ENCODE peak calls at places on chromosomes 5 and 9, in four cellular contexts. One of them, this sample, is unnamed.

GRCh38 chr9:133527444-133527920 is 2.7 kb upstream of the MYMK start:
- DNase-seq in H1: no peak
- DNase-seq in HepG2: no peak
- DNase-seq in K562: no peak
- DNase-seq in this sample: no peak

GRCh38 chr5:140116716-140117115 is 2.8 kb downstream of the PURA start:
- DNase-seq in HepG2: no peak
- DNase-seq in H1: no peak
- DNase-seq in K562: peak
- DNase-seq in this sample: no peak

GRCh38 chr9:113125636-113126035 is 25.2 kb upstream of the SLC31A2 start:
- DNase-seq in H1: no peak
- DNase-seq in K562: no peak
- DNase-seq in HepG2: no peak
- DNase-seq in this sample: no peak

GRCh38 chr9:27367922-27368316 is 71.0 kb upstream of the EQTN start:
- DNase-seq in K562: no peak
- DNase-seq in HepG2: no peak
- DNase-seq in H1: no peak
- DNase-seq in this sample: no peak

GRCh38 chr9:93126151-93126781 is 7.8 kb downstream of the NINJ1 start:
- DNase-seq in HepG2: no peak
- DNase-seq in K562: no peak
- DNase-seq in H1: no peak
- DNase-seq in this sample: no peak

GRCh38 chr9:5832093-5832542 is 799 bp downstream of the ERMP1 start:
- DNase-seq in H1: no peak
- DNase-seq in HepG2: peak
- DNase-seq in K562: peak
- DNase-seq in this sample: peak

GRCh38 chr9:97484134-97484533 is 17.3 kb upstream of the TMOD1 start:
- DNase-seq in K562: no peak
- DNase-seq in HepG2: no peak
- DNase-seq in H1: no peak
- DNase-seq in this sample: peak

GRCh38 chr9:1073497-1073896 is 23.3 kb downstream of the DMRT2 start:
- DNase-seq in K562: no peak
- DNase-seq in HepG2: no peak
- DNase-seq in H1: no peak
- DNase-seq in this sample: no peak

GRCh38 chr5:148186248-148187003 is 16.4 kb upstream of the SPINK6 start:
- DNase-seq in H1: no peak
- DNase-seq in K562: no peak
- DNase-seq in HepG2: no peak
- DNase-seq in this sample: peak

GRCh38 chr9:129996161-129996849 is 46.7 kb downstream of the FNBP1 start:
- DNase-seq in K562: no peak
- DNase-seq in HepG2: no peak
- DNase-seq in H1: no peak
- DNase-seq in this sample: no peak

GRCh38 chr5:170402508-170402907 is 13.3 kb upstream of the KCNMB1 start:
- DNase-seq in K562: no peak
- DNase-seq in HepG2: no peak
- DNase-seq in H1: no peak
- DNase-seq in this sample: no peak

GRCh38 chr5:176541338-176542134 is 4.3 kb upstream of the RNF44 start:
- DNase-seq in H1: no peak
- DNase-seq in K562: peak
- DNase-seq in HepG2: peak
- DNase-seq in this sample: peak

GRCh38 chr5:89120719-89121118 is 237.7 kb upstream of the MEF2C start:
- DNase-seq in HepG2: no peak
- DNase-seq in H1: no peak
- DNase-seq in K562: no peak
- DNase-seq in this sample: no peak

GRCh38 chr5:168300377-168301182 is 9.1 kb downstream of the WWC1 start:
- DNase-seq in HepG2: no peak
- DNase-seq in H1: no peak
- DNase-seq in K562: no peak
- DNase-seq in this sample: no peak

GRCh38 chr5:121937762-121938161 is 24.0 kb upstream of the SRFBP1 start:
- DNase-seq in H1: no peak
- DNase-seq in HepG2: no peak
- DNase-seq in K562: no peak
- DNase-seq in this sample: no peak
- H3K9ac ChIP-seq in H1: no peak
- H3K9ac ChIP-seq in HepG2: no peak
- H3K9ac ChIP-seq in K562: no peak
- H3K9ac ChIP-seq in this sample: no peak

DNA sequence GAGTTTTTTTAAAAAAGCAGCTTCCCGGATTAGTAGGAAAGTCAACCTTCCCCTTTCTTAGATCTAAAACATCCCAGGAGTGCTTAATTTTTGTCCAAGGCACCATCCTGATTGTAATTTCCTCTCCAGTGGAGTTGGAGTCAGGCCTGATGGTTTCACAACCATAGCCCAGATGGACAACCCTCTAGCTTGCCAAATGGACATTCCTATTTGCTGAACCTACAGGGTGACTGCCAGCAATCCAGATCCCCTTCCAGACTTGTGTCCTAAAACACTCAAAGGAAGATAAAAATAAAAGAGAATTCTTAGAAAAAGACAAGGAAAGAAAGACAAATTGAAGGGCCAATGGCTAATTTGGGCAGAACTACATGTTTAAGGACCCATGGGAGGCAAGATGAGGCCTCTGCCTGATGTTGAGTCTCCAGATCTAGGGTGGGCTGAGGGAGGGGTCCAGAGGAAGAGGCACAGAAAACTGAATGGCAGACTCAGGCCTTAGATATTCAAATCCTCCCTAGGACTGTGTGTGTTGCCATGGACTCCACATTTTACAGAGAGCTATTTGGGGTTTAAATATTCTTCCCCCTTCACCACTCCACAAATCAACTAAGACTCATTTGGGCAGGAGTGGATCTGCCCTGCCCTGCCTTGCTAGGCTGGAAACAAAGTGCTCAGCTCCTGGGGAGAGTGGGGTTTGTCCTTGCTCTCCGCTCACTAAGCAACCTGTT is 38.5 kb upstream of the SLC44A1 start:
- DNase-seq in H1: no peak
- DNase-seq in HepG2: no peak
- DNase-seq in K562: no peak
- DNase-seq in this sample: no peak
- TF ChIP-seq MAX in H1: no peak
- TF ChIP-seq MAX in HepG2: no peak
- TF ChIP-seq MAX in K562: no peak
- TF ChIP-seq MAX in this sample: no peak

DNA sequence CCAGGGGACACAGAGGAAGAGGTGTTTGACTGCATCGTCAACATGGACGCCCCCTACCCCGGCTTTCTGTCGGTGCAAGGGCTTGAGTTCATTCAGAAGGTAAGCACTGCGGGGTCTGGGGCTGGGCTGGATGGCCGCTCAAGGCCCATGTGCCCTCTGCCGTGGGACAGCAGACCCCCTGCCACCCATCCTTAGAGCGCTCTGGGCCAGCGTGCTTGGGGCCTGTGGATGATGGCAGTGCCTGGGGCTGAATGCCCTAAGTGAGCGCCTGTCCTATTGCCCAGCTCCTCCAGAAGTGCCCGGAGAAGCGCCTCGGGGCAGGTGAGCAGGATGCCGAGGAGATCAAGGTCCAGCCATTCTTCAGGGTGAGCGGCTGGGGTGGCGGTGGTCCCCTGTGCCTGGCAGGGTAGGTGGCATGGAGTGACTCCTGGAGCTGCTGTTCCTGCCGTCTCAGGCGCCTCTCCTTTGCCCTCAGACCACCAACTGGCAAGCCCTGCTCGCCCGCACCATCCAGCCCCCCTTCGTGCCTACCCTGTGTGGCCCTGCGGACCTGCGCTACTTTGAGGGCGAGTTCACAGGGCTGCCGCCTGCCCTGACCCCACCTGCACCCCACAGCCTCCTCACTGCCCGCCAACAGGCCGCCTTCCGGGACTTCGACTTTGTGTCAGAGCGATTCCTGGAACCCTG is 3.9 kb downstream of the ZDHHC12 start:
- DNase-seq in H1: no peak
- DNase-seq in HepG2: no peak
- DNase-seq in K562: no peak
- DNase-seq in this sample: no peak
- TF ChIP-seq JUN in H1: no peak
- TF ChIP-seq JUN in HepG2: no peak
- TF ChIP-seq JUN in K562: no peak
- TF ChIP-seq JUN in this sample: no peak

GRCh38 chr9:74953235-74953741 is 576 bp upstream of the C9orf40 start:
- DNase-seq in HepG2: no peak
- DNase-seq in H1: no peak
- DNase-seq in K562: peak
- DNase-seq in this sample: peak
- H3K9ac ChIP-seq in HepG2: peak
- H3K9ac ChIP-seq in H1: no peak
- H3K9ac ChIP-seq in K562: peak
- H3K9ac ChIP-seq in this sample: peak

DNA sequence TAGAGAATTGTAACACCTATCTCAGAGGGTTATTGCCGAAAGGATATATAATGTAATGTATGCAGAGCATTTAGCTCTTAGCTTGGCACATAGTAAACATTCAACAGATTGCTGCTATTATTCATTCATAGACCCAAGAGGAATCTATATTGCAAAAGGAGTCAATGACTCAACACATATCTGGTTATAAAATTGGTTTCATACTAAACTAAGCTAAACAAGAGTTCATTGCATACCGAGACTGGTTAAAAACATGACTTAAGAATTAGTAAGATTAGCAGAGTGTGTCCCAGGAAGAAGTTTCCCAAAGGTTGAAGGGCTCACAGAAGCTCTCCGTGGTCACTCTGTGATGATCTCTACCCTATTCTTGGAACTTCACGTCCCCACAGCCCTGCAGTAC is 339.6 kb upstream of the CCNH start:
- DNase-seq in H1: no peak
- DNase-seq in K562: no peak
- DNase-seq in HepG2: no peak
- DNase-seq in this sample: no peak
- TF ChIP-seq MAX in H1: no peak
- TF ChIP-seq MAX in K562: no peak
- TF ChIP-seq MAX in HepG2: no peak
- TF ChIP-seq MAX in this sample: no peak

GRCh38 chr5:16456103-16456832 is 9.3 kb downstream of the ZNF622 start:
- DNase-seq in HepG2: peak
- DNase-seq in H1: no peak
- DNase-seq in K562: peak
- DNase-seq in this sample: peak

GRCh38 chr5:16455670-16456069 is 9.9 kb downstream of the ZNF622 start:
- DNase-seq in H1: no peak
- DNase-seq in K562: no peak
- DNase-seq in HepG2: no peak
- DNase-seq in this sample: no peak

GRCh38 chr5:16457853-16458252 is 7.7 kb downstream of the ZNF622 start:
- DNase-seq in K562: no peak
- DNase-seq in HepG2: no peak
- DNase-seq in H1: no peak
- DNase-seq in this sample: no peak

GRCh38 chr5:16459451-16459850 is 6.1 kb downstream of the ZNF622 start:
- DNase-seq in H1: no peak
- DNase-seq in K562: no peak
- DNase-seq in HepG2: no peak
- DNase-seq in this sample: no peak

GRCh38 chr5:16457451-16457850 is 8.1 kb downstream of the ZNF622 start:
- DNase-seq in K562: no peak
- DNase-seq in HepG2: no peak
- DNase-seq in H1: no peak
- DNase-seq in this sample: peak
- TF ChIP-seq JUN in K562: no peak
- TF ChIP-seq JUN in HepG2: no peak
- TF ChIP-seq JUN in H1: no peak
- TF ChIP-seq JUN in this sample: no peak

GRCh38 chr9:13513262-13513661 is 233.8 kb upstream of the MPDZ start:
- DNase-seq in H1: no peak
- DNase-seq in HepG2: no peak
- DNase-seq in K562: no peak
- DNase-seq in this sample: no peak

GRCh38 chr9:13508086-13508485 is 228.6 kb upstream of the MPDZ start:
- DNase-seq in H1: no peak
- DNase-seq in K562: no peak
- DNase-seq in HepG2: no peak
- DNase-seq in this sample: no peak

DNA sequence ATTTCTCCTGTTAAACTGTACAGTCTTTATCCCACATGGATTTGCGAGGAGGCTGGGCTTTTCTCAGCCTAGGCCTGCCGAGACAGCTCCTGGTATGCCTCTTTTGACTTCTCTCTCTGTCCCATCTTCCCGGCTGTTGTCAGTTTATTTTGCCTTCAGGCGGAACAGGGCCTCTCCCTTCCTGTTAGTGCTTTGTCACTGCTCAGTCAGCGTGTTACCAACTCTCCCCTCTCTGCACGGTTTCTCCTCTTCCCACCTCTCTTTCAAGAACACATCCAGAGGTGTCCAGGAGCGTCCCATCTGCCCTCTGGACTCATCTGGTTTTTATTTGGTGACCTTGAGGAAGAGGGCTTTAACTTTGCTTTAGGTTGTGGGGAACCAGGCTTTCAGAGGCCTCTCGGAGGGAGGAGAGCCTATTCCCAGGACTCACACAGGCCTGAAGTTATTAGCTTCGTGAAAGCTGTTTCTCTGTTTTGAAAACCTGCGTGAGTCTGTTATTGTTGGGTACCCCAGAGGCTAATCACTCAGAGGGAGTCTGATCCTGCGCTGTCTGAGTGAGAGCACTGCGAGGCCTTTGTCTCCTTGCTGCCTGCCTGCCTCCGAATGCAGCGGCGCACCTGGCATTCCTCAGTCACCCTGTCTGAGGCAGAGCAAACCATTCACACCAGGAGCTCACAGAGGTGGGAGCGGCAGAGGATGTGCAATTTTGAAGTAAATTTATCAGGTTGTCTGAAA is 234.4 kb upstream of the MPDZ start:
- DNase-seq in K562: peak
- DNase-seq in H1: no peak
- DNase-seq in HepG2: no peak
- DNase-seq in this sample: peak
- H3K9ac ChIP-seq in K562: no peak
- H3K9ac ChIP-seq in H1: no peak
- H3K9ac ChIP-seq in HepG2: no peak
- H3K9ac ChIP-seq in this sample: no peak

GRCh38 chr5:77957-78804 is 13.8 kb upstream of the PLEKHG4B start:
- DNase-seq in K562: peak
- DNase-seq in HepG2: peak
- DNase-seq in H1: no peak
- DNase-seq in this sample: no peak
- TF ChIP-seq MAX in K562: no peak
- TF ChIP-seq MAX in HepG2: no peak
- TF ChIP-seq MAX in H1: no peak
- TF ChIP-seq MAX in this sample: no peak

This sample was measured in endothelial cell of umbilical vein.